ENCODE peak calls at places on chromosome 13, in six cellular contexts. One of them, this sample, is unnamed.

GRCh38 chr13:20903164-20903475 is 574 bp upstream of the XPO4 start:
- DNase-seq in lung: no peak
- DNase-seq in fibroblast of the aortic adventitia: no peak
- DNase-seq in heart right ventricle: no peak
- DNase-seq in thoracic aorta: no peak
- DNase-seq in HFF-Myc: no peak
- DNase-seq in this sample: no peak

GRCh38 chr13:59533561-59534337 is 630.0 kb downstream of the DIAPH3 start:
- DNase-seq in HFF-Myc: no peak
- DNase-seq in lung: no peak
- DNase-seq in fibroblast of the aortic adventitia: no peak
- DNase-seq in heart right ventricle: no peak
- DNase-seq in thoracic aorta: no peak
- DNase-seq in this sample: no peak

GRCh38 chr13:35512271-35512920 is 35.9 kb upstream of the MAB21L1 start:
- DNase-seq in heart right ventricle: no peak
- DNase-seq in HFF-Myc: peak
- DNase-seq in thoracic aorta: no peak
- DNase-seq in fibroblast of the aortic adventitia: peak
- DNase-seq in lung: no peak
- DNase-seq in this sample: peak

GRCh38 chr13:57824121-57824520 is 192.6 kb downstream of the PCDH17 start:
- DNase-seq in heart right ventricle: no peak
- DNase-seq in thoracic aorta: no peak
- DNase-seq in lung: no peak
- DNase-seq in fibroblast of the aortic adventitia: no peak
- DNase-seq in HFF-Myc: no peak
- DNase-seq in this sample: no peak

GRCh38 chr13:112894673-112895481 is 74.1 kb upstream of the MCF2L start:
- DNase-seq in HFF-Myc: no peak
- DNase-seq in fibroblast of the aortic adventitia: no peak
- DNase-seq in thoracic aorta: no peak
- DNase-seq in heart right ventricle: no peak
- DNase-seq in lung: no peak
- DNase-seq in this sample: no peak

GRCh38 chr13:105971720-105972119 is 563.7 kb downstream of the EFNB2 start:
- DNase-seq in fibroblast of the aortic adventitia: no peak
- DNase-seq in thoracic aorta: no peak
- DNase-seq in heart right ventricle: no peak
- DNase-seq in HFF-Myc: no peak
- DNase-seq in lung: no peak
- DNase-seq in this sample: no peak

GRCh38 chr13:64912141-64912540 is 2318.0 kb downstream of the PCDH9 start:
- DNase-seq in fibroblast of the aortic adventitia: peak
- DNase-seq in lung: no peak
- DNase-seq in heart right ventricle: no peak
- DNase-seq in thoracic aorta: no peak
- DNase-seq in HFF-Myc: peak
- DNase-seq in this sample: peak

GRCh38 chr13:36357692-36358091 is 11.5 kb upstream of the SPART start:
- DNase-seq in fibroblast of the aortic adventitia: peak
- DNase-seq in thoracic aorta: no peak
- DNase-seq in HFF-Myc: no peak
- DNase-seq in lung: no peak
- DNase-seq in heart right ventricle: no peak
- DNase-seq in this sample: peak

GRCh38 chr13:31213681-31214289 is 14.0 kb downstream of the B3GLCT start:
- DNase-seq in HFF-Myc: no peak
- DNase-seq in heart right ventricle: no peak
- DNase-seq in thoracic aorta: no peak
- DNase-seq in fibroblast of the aortic adventitia: no peak
- DNase-seq in lung: no peak
- DNase-seq in this sample: no peak

GRCh38 chr13:113129921-113130750 is 7.5 kb downstream of the F10 start:
- DNase-seq in fibroblast of the aortic adventitia: no peak
- DNase-seq in lung: no peak
- DNase-seq in thoracic aorta: no peak
- DNase-seq in heart right ventricle: peak
- DNase-seq in HFF-Myc: no peak
- DNase-seq in this sample: no peak

GRCh38 chr13:99288069-99288468 is 19.1 kb downstream of the GPR183 start:
- DNase-seq in HFF-Myc: no peak
- DNase-seq in thoracic aorta: no peak
- DNase-seq in heart right ventricle: no peak
- DNase-seq in fibroblast of the aortic adventitia: no peak
- DNase-seq in lung: no peak
- DNase-seq in this sample: no peak

GRCh38 chr13:95185851-95186250 is 115.4 kb downstream of the ABCC4 start:
- DNase-seq in thoracic aorta: no peak
- DNase-seq in lung: no peak
- DNase-seq in HFF-Myc: no peak
- DNase-seq in fibroblast of the aortic adventitia: no peak
- DNase-seq in heart right ventricle: no peak
- DNase-seq in this sample: no peak

GRCh38 chr13:66689037-66689619 is 541.0 kb downstream of the PCDH9 start:
- DNase-seq in heart right ventricle: no peak
- DNase-seq in lung: no peak
- DNase-seq in fibroblast of the aortic adventitia: peak
- DNase-seq in thoracic aorta: no peak
- DNase-seq in HFF-Myc: no peak
- DNase-seq in this sample: peak

GRCh38 chr13:22009500-22009899 is 338.6 kb downstream of the FGF9 start:
- DNase-seq in lung: no peak
- DNase-seq in fibroblast of the aortic adventitia: no peak
- DNase-seq in thoracic aorta: no peak
- DNase-seq in HFF-Myc: no peak
- DNase-seq in heart right ventricle: no peak
- DNase-seq in this sample: no peak
- H3K4me3 ChIP-seq in lung: no peak
- H3K4me3 ChIP-seq in fibroblast of the aortic adventitia: no peak
- H3K4me3 ChIP-seq in thoracic aorta: no peak
- H3K4me3 ChIP-seq in HFF-Myc: no peak
- H3K4me3 ChIP-seq in heart right ventricle: no peak
- H3K4me3 ChIP-seq in this sample: no peak

DNA sequence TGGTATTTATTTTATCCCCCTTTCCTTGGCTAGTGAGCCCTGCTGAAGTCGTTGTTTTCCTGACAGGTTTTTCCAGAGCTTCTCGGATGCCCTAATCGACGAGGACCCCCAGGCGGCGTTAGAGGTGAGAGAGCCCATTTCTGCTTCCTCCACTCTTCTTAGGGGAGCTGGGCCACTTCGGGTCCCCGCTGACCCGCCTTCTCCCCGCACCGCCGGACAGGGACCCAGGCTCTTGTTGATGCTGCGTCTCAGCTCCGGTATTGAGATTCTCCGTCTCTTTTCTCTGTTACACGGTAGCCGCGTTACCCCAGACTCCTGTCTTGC is 306 bp downstream of the SUGT1 start:
- DNase-seq in heart right ventricle: no peak
- DNase-seq in lung: no peak
- DNase-seq in thoracic aorta: peak
- DNase-seq in HFF-Myc: no peak
- DNase-seq in fibroblast of the aortic adventitia: no peak
- DNase-seq in this sample: no peak
- TF ChIP-seq CTCF in heart right ventricle: no peak
- TF ChIP-seq CTCF in lung: no peak
- TF ChIP-seq CTCF in thoracic aorta: no peak
- TF ChIP-seq CTCF in HFF-Myc: no peak
- TF ChIP-seq CTCF in fibroblast of the aortic adventitia: no peak
- TF ChIP-seq CTCF in this sample: no peak

GRCh38 chr13:74114202-74114601 is 20.0 kb downstream of the KLF12 start:
- DNase-seq in fibroblast of the aortic adventitia: peak
- DNase-seq in lung: no peak
- DNase-seq in heart right ventricle: no peak
- DNase-seq in HFF-Myc: no peak
- DNase-seq in thoracic aorta: no peak
- DNase-seq in this sample: peak

GRCh38 chr13:74111901-74112824 is 22.0 kb downstream of the KLF12 start:
- DNase-seq in lung: no peak
- DNase-seq in heart right ventricle: no peak
- DNase-seq in HFF-Myc: no peak
- DNase-seq in fibroblast of the aortic adventitia: no peak
- DNase-seq in thoracic aorta: no peak
- DNase-seq in this sample: no peak

GRCh38 chr13:74117207-74117705 is 16.9 kb downstream of the KLF12 start:
- DNase-seq in lung: no peak
- DNase-seq in HFF-Myc: no peak
- DNase-seq in thoracic aorta: no peak
- DNase-seq in heart right ventricle: no peak
- DNase-seq in fibroblast of the aortic adventitia: no peak
- DNase-seq in this sample: no peak

GRCh38 chr13:74115138-74115537 is 19.1 kb downstream of the KLF12 start:
- DNase-seq in HFF-Myc: no peak
- DNase-seq in fibroblast of the aortic adventitia: peak
- DNase-seq in thoracic aorta: no peak
- DNase-seq in heart right ventricle: no peak
- DNase-seq in lung: no peak
- DNase-seq in this sample: peak

GRCh38 chr13:74114641-74115040 is 19.6 kb downstream of the KLF12 start:
- DNase-seq in heart right ventricle: no peak
- DNase-seq in HFF-Myc: no peak
- DNase-seq in fibroblast of the aortic adventitia: no peak
- DNase-seq in thoracic aorta: no peak
- DNase-seq in lung: no peak
- DNase-seq in this sample: no peak
- H3K4me3 ChIP-seq in heart right ventricle: no peak
- H3K4me3 ChIP-seq in HFF-Myc: no peak
- H3K4me3 ChIP-seq in fibroblast of the aortic adventitia: no peak
- H3K4me3 ChIP-seq in thoracic aorta: no peak
- H3K4me3 ChIP-seq in lung: no peak
- H3K4me3 ChIP-seq in this sample: no peak

DNA sequence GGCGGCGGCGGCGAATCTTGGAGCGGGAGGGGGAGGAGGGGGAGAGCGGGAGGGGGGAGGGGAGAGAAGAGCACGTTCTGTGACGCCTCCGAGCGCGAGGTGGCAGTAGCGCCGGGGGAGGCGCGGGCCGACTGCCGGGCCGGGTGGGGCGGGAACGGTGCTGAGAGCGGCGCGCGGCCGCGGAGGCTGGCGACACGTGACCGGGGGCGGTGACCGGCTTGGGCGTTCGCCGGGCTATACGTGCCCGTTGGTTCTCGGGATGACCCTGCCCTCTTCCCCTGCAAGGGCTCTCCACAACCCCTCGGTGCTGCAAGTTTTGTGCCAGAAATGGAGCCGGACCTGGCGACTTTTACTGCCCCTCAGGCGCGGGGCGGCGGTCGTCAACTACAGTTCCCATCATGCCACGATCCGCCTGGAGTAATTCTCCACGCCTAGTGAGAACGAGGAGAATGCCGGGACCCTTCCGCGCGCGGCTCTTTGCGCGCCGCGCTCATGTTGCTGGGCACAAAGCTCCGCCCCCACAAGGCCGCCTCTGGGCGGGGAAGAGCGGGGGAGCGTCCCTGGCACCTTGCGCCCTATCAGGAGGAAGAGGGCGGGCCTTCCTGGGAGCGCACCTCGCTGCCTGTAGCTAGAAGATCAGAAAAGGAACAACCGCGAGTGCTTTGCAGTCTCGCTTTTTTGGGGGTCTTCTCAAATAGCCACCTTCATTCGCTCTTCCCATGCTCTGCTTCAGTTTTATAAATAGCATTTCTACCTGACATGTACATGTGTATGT is at the start of gene KPNA3:
- DNase-seq in lung: peak
- DNase-seq in heart right ventricle: peak
- DNase-seq in HFF-Myc: peak
- DNase-seq in thoracic aorta: peak
- DNase-seq in fibroblast of the aortic adventitia: peak
- DNase-seq in this sample: peak
- TF ChIP-seq CTCF in lung: no peak
- TF ChIP-seq CTCF in heart right ventricle: no peak
- TF ChIP-seq CTCF in HFF-Myc: no peak
- TF ChIP-seq CTCF in thoracic aorta: peak
- TF ChIP-seq CTCF in fibroblast of the aortic adventitia: no peak
- TF ChIP-seq CTCF in this sample: no peak

GRCh38 chr13:75219479-75220237 is 262.3 kb downstream of the TBC1D4 start:
- DNase-seq in heart right ventricle: peak
- DNase-seq in HFF-Myc: no peak
- DNase-seq in thoracic aorta: peak
- DNase-seq in lung: peak
- DNase-seq in fibroblast of the aortic adventitia: peak
- DNase-seq in this sample: peak
- H3K4me3 ChIP-seq in heart right ventricle: peak
- H3K4me3 ChIP-seq in HFF-Myc: no peak
- H3K4me3 ChIP-seq in thoracic aorta: peak
- H3K4me3 ChIP-seq in lung: no peak
- H3K4me3 ChIP-seq in fibroblast of the aortic adventitia: peak
- H3K4me3 ChIP-seq in this sample: peak

This sample was measured in fibroblast of mammary gland.